ENCODE peak calls at places on chromosomes 11 and 22, in ten cellular contexts. W is psoas muscle; K is kidney; U is CD4-positive, alpha-beta memory T cell; O is colonic mucosa; L is lower lobe of right lung; N is HAP-1; Y is pancreas; R is neuronal stem cell; E is adipocyte. A is an unnamed sample.

GRCh38 chr11:11519184-11519583 is 102.6 kb downstream of the GALNT18 start:
- DNase-seq in W (no peak), K (no peak), U (no peak), O (no peak), L (no peak), N (peak; percentile 31), Y (no peak), R (no peak), E (no peak), A (no peak)

GRCh38 chr11:47725445-47726442 is 10.6 kb upstream of the AGBL2 start:
- DNase-seq in W (no peak), K (no peak), U (no peak), O (no peak), L (no peak), N (no peak), Y (no peak), R (no peak), E (peak; percentile 47), A (no peak)

GRCh38 chr11:35953081-35953480 is 9.2 kb downstream of the LDLRAD3 start:
- DNase-seq in W (no peak), K (peak; percentile 75), U (no peak), O (no peak), L (no peak), N (no peak), Y (no peak), R (no peak), E (no peak), A (no peak)

GRCh38 chr11:83711035-83711630 is 425.0 kb upstream of the CCDC90B start:
- DNase-seq in W (no peak), K (no peak), U (no peak), O (no peak), L (no peak), N (no peak), Y (no peak), R (no peak), E (no peak), A (no peak)

GRCh38 chr11:1345752-1346513 is 36.5 kb upstream of the TOLLIP start:
- DNase-seq in W (peak; percentile 49), K (no peak), U (no peak), O (peak; percentile 7), L (no peak), N (no peak), Y (no peak), R (no peak), E (no peak), A (no peak)

GRCh38 chr11:14746857-14747256 is 103.3 kb downstream of the PDE3B start:
- DNase-seq in W (no peak), K (no peak), U (no peak), O (no peak), L (no peak), N (peak; percentile 20), Y (no peak), R (no peak), E (no peak), A (no peak)

GRCh38 chr11:6538892-6539291 is 41.8 kb downstream of the DNHD1 start:
- DNase-seq in W (no peak), K (no peak), U (no peak), O (no peak), L (no peak), N (no peak), Y (no peak), R (no peak), E (no peak), A (no peak)

GRCh38 chr11:48018561-48019229 is 38.3 kb downstream of the PTPRJ start:
- DNase-seq in W (no peak), K (no peak), U (no peak), O (no peak), L (no peak), N (peak; percentile 80), Y (peak; percentile 39), R (peak; percentile 72), E (no peak), A (no peak)

DNA sequence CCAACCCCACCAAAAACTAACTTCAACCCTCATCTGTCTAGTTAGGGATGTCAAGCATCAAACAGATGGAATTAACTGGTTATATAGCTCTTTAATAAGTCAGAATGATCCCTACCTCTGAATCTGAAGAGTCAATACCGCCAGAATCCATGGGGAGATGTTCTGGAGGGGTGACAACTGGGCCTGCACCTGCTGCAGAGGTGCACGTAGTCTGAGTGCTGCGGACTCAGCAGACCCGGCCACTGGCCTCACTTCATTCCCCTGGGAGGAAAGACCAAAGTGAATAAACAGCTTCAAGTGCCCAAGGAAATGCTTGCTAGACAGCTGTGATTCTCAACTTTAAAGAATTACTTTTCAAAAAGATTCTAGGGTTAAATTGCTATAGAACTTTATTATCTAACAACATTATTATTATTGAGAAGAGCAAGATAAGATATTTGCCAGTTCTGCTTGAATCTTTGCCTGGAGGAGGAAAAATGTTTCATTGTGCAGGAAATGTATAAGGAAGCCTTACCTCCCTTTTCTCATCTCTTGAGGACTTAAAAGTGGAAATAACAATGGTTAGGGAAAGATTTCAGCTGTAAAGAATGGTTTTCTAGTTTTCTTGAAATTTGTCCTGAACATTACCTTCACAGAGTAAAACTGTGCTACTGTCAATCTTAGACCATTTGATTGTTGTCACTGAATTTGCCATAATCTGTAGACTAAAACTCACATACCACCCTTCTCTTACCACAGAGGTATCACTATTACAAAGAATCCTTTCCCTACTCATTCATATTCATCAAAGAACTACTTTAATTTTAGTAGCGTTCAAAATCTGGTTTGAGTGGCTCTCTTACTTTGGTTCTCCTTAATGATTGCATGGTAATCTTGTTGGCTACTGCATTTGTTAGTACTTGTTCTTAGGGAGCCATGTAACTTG is 4.2 kb downstream of the XBP1 start:
- DNase-seq in W (no peak), K (peak; percentile 22), U (no peak), O (no peak), L (no peak), N (no peak), Y (peak; percentile 50), R (no peak), E (no peak), A (no peak)
- H3K36me3 ChIP-seq in W (peaks cover 70% of the 10 kb centered on the region), K (peaks cover 38% of the 10 kb centered on the region), U (peaks cover 37% of the 10 kb centered on the region), O (peaks cover 20% of the 10 kb centered on the region), L (peaks cover 67% of the 10 kb centered on the region), N (peaks cover 66% of the 10 kb centered on the region), Y (peaks cover 44% of the 10 kb centered on the region), R (peaks cover 68% of the 10 kb centered on the region), E (peaks cover 45% of the 10 kb centered on the region), A (peaks cover 68% of the 10 kb centered on the region)

GRCh38 chr11:85825590-85825989 is 14.6 kb upstream of the SYTL2 start:
- DNase-seq in W (no peak), K (no peak), U (no peak), O (no peak), L (no peak), N (no peak), Y (no peak), R (no peak), E (peak; percentile 57), A (no peak)

GRCh38 chr11:85828640-85828978 is 17.7 kb upstream of the SYTL2 start:
- DNase-seq in W (no peak), K (no peak), U (no peak), O (no peak), L (no peak), N (no peak), Y (no peak), R (no peak), E (no peak), A (no peak)

GRCh38 chr11:85826096-85826855 is 15.3 kb upstream of the SYTL2 start:
- DNase-seq in W (no peak), K (peak; percentile 79), U (no peak), O (no peak), L (no peak), N (peak; percentile 54), Y (no peak), R (no peak), E (peak; percentile 50), A (peak; percentile 33)

GRCh38 chr11:85829172-85829571 is 18.2 kb upstream of the SYTL2 start:
- DNase-seq in W (no peak), K (no peak), U (no peak), O (no peak), L (no peak), N (no peak), Y (no peak), R (no peak), E (no peak), A (no peak)

GRCh38 chr11:85827768-85828639 is 17.1 kb upstream of the SYTL2 start:
- DNase-seq in W (no peak), K (no peak), U (peak; percentile 68), O (no peak), L (no peak), N (no peak), Y (no peak), R (no peak), E (peak; percentile 79), A (no peak)
- H3K4me1 ChIP-seq in W (no peaks in the 10 kb centered on the region), K (peaks cover 13% of the 10 kb centered on the region), U (peaks cover 57% of the 10 kb centered on the region), O (peaks cover 11% of the 10 kb centered on the region), L (peaks cover 16% of the 10 kb centered on the region), N (no peaks in the 10 kb centered on the region), Y (no peaks in the 10 kb centered on the region), R (peaks cover 4% of the 10 kb centered on the region), E (peaks cover 33% of the 10 kb centered on the region), A (no peaks in the 10 kb centered on the region)

GRCh38 chr22:46576556-46577351 is 39.3 kb upstream of the CELSR1 start:
- DNase-seq in W (peak; percentile 80), K (peak; percentile 82), U (peak; percentile 76), O (no peak), L (peak; percentile 70), N (peak; percentile 72), Y (peak; percentile 85), R (peak; percentile 55), E (peak; percentile 84), A (peak; percentile 75)

GRCh38 chr22:46579751-46580449 is 40.3 kb upstream of the GRAMD4 start:
- DNase-seq in W (peak; percentile 52), K (peak; percentile 61), U (no peak), O (no peak), L (no peak), N (no peak), Y (peak; percentile 49), R (no peak), E (no peak), A (no peak)

GRCh38 chr22:46577361-46578249 is 40.2 kb upstream of the CELSR1 start:
- DNase-seq in W (peak; percentile 73), K (peak; percentile 83), U (peak; percentile 21), O (no peak), L (peak; percentile 60), N (no peak), Y (peak; percentile 74), R (no peak), E (peak; percentile 46), A (peak; percentile 42)

GRCh38 chr22:46578824-46579561 is 41.2 kb upstream of the GRAMD4 start:
- DNase-seq in W (peak; percentile 80), K (peak; percentile 78), U (no peak), O (peak; percentile 76), L (peak; percentile 63), N (no peak), Y (peak; percentile 71), R (no peak), E (no peak), A (peak; percentile 77)

GRCh38 chr22:46578251-46578823 is 40.9 kb upstream of the CELSR1 start:
- DNase-seq in W (peak; percentile 60), K (peak; percentile 59), U (no peak), O (no peak), L (peak; percentile 46), N (no peak), Y (peak; percentile 61), R (no peak), E (no peak), A (peak; percentile 52)
- H3K4me3 ChIP-seq in W (peak overlapping the region; percentile 89), K (peak overlapping the region; percentile 53), U (no peak overlapping the region), O (peak overlapping the region; percentile 79), L (peak overlapping the region; percentile 81), N (peak overlapping the region; percentile 53), Y (peak overlapping the region; percentile 79), R (peak overlapping the region; percentile 73), E (peak overlapping the region; percentile 86), A (peak overlapping the region; percentile 81)

DNA sequence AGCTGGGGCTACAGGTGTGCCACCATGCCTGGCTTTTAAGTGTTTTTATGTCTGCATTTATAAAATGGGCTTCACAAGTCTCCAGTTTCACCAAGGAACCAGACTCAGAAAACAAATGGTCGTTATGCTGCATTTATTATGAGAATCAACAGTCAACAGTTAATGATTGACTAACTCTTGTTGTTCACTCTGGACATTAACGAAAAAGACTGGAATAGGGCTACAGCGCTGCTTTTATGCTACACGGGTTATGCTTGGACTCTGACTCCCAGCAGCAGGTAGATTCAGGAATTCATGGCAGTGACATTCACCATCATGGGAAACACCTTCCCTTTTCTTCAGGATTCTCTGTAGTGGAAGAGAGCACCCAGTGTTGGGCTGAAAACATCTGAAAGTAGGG is 44.4 kb upstream of the CHKA start:
- DNase-seq in W (no peak), K (no peak), U (no peak), O (no peak), L (no peak), N (no peak), Y (no peak), R (no peak), E (no peak), A (no peak)
- H3K36me3 ChIP-seq in W (peaks cover 93% of the 10 kb centered on the region), K (peaks cover 23% of the 10 kb centered on the region), U (peaks cover 41% of the 10 kb centered on the region), O (peaks cover 30% of the 10 kb centered on the region), L (peaks cover 78% of the 10 kb centered on the region), N (peaks cover 40% of the 10 kb centered on the region), Y (peaks cover 7% of the 10 kb centered on the region), R (peaks cover 83% of the 10 kb centered on the region), E (peaks cover 61% of the 10 kb centered on the region), A (peaks cover 36% of the 10 kb centered on the region)

A was measured in heart left ventricle.